ENCODE peak calls at places on chromosomes 2 and 18, in eight cellular contexts. V, D, M, E, C, H, J and O are unnamed samples.
A peak's percentile ranks its signal among the peaks of the same experiment; 100 is the strongest.

GRCh38 chr2:150127995-150128394 is 359.5 kb downstream of the RND3 start:
- DNase-seq in M (no peak), H (no peak), D (no peak), E (no peak), C (no peak), V (no peak), J (no peak), O (no peak)

GRCh38 chr2:101162561-101163330 is 11.6 kb upstream of the TBC1D8 start:
- DNase-seq in D (peak; percentile 48), H (no peak), E (no peak), M (no peak), C (no peak), J (peak; percentile 64), V (no peak), O (peak; percentile 11)

GRCh38 chr2:7881456-7881855 is 800.4 kb upstream of the ID2 start:
- DNase-seq in J (no peak), C (no peak), E (no peak), M (no peak), H (no peak), V (no peak), D (no peak), O (no peak)

GRCh38 chr18:44758821-44759624 is 78.3 kb downstream of the SETBP1 start:
- DNase-seq in C (no peak), D (no peak), E (no peak), M (no peak), H (no peak), V (peak; percentile 78), J (no peak), O (no peak)

GRCh38 chr18:78754311-78755043 is 225.1 kb upstream of the SALL3 start:
- DNase-seq in J (peak; percentile 15), M (no peak), C (no peak), E (no peak), V (no peak), D (no peak), H (no peak), O (no peak)

GRCh38 chr18:47254341-47254939 is 3.0 kb upstream of the SKOR2 start:
- DNase-seq in M (no peak), H (no peak), D (no peak), V (no peak), C (no peak), E (peak; percentile 52), J (peak; percentile 45), O (peak; percentile 8)

GRCh38 chr18:21912339-21913239 is 172.0 kb downstream of the MIB1 start:
- DNase-seq in M (no peak), V (no peak), C (no peak), E (no peak), D (no peak), J (peak; percentile 24), H (no peak), O (peak; percentile 14)

GRCh38 chr18:48795696-48796095 is 155.1 kb downstream of the SMAD7 start:
- DNase-seq in J (no peak), V (no peak), C (no peak), H (no peak), E (no peak), M (no peak), D (no peak), O (no peak)

GRCh38 chr18:11981633-11982366 is 493 bp downstream of the IMPA2 start:
- DNase-seq in C (peak; percentile 48), D (no peak), M (no peak), H (peak; percentile 31), E (peak; percentile 62), V (no peak), J (peak; percentile 67), O (peak; percentile 58)

GRCh38 chr2:42053482-42053790 is 5.6 kb downstream of the PKDCC start:
- DNase-seq in D (no peak), C (no peak), V (no peak), H (no peak), M (no peak), E (no peak), J (no peak), O (no peak)

GRCh38 chr2:190340369-190340768 is 3.0 kb upstream of the INPP1 start:
- DNase-seq in M (no peak), J (no peak), C (no peak), E (no peak), V (no peak), H (no peak), D (no peak), O (peak; percentile 33)

GRCh38 chr2:109466674-109467575 is 146.8 kb downstream of the SEPTIN10 start:
- DNase-seq in H (no peak), J (no peak), V (no peak), M (no peak), C (no peak), D (no peak), E (no peak), O (no peak)

GRCh38 chr2:179571141-179571713 is 290.2 kb downstream of the ZNF385B start:
- DNase-seq in J (no peak), H (no peak), D (no peak), E (no peak), V (no peak), M (no peak), C (peak; percentile 26), O (no peak)

GRCh38 chr2:9763356-9764152 is 79.7 kb upstream of the TAF1B start:
- DNase-seq in H (no peak), C (no peak), D (no peak), V (no peak), M (no peak), E (peak; percentile 52), J (no peak), O (peak; percentile 38)

GRCh38 chr2:135893374-135893794 is 17.1 kb upstream of the MCM6 start:
- DNase-seq in V (no peak), C (no peak), H (no peak), E (no peak), M (no peak), J (no peak), D (no peak), O (no peak)

GRCh38 chr2:109475531-109476210 is 138.1 kb downstream of the SEPTIN10 start:
- DNase-seq in D (peak; percentile 85), C (no peak), M (no peak), H (no peak), E (no peak), J (no peak), V (no peak), O (no peak)

GRCh38 chr2:130873700-130874346 is 37.1 kb downstream of the ARHGEF4 start:
- DNase-seq in D (peak; percentile 53), E (peak; percentile 83), V (peak; percentile 81), M (peak; percentile 47), C (peak; percentile 56), J (peak; percentile 79), H (peak; percentile 70), O (peak; percentile 79)

GRCh38 chr2:240731327-240731626 is 39.6 kb downstream of the AQP12A start:
- DNase-seq in M (no peak), D (no peak), H (no peak), E (no peak), J (no peak), C (no peak), V (no peak), O (no peak)

GRCh38 chr18:42330296-42330695 is 375.3 kb downstream of the PIK3C3 start:
- DNase-seq in E (no peak), J (no peak), H (no peak), C (no peak), D (no peak), M (no peak), V (no peak), O (no peak)

GRCh38 chr2:167331636-167332232 is 443.5 kb downstream of the XIRP2 start:
- DNase-seq in M (no peak), E (peak; percentile 14), D (no peak), C (no peak), V (peak; percentile 4), H (no peak), J (peak; percentile 27), O (peak; percentile 27)
- TF ChIP-seq CTCF in M (no peak), E (no peak), D (no peak), C (no peak), V (peak; percentile 24), H (no peak), J (no peak), O (peak; percentile 24)

GRCh38 chr2:229641676-229642075 is 72.7 kb downstream of the DNER start:
- DNase-seq in V (no peak), C (no peak), D (no peak), H (no peak), M (no peak), E (no peak), J (no peak), O (no peak)
- TF ChIP-seq CTCF in V (no peak), C (no peak), D (no peak), H (no peak), M (no peak), E (no peak), J (no peak), O (no peak)

GRCh38 chr2:221641181-221641871 is 69.2 kb upstream of the EPHA4 start:
- DNase-seq in V (no peak), J (no peak), C (no peak), H (no peak), E (no peak), D (peak; percentile 78), M (no peak), O (no peak)
- TF ChIP-seq CTCF in V (no peak), J (no peak), C (no peak), H (no peak), E (no peak), D (no peak), M (no peak), O (no peak)

DNA sequence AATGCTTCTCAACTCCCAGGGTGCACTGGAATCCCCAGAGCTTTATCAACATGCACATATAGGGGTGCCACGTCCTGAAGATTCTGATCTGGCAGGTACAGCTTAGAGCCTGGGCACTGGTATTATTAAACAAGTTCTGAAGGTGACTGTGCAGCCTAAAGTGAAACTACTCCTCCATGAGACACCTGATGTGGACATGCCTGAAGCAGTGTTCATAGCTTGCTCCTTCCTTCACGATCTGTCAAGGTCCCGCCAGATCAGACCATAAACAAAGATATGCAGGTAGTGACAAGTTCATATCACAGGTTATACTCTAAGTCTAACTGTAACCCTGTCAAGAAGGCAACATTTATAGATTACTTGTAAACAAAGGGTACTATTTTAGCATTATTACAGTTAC is 65.3 kb upstream of the DNER start:
- DNase-seq in M (no peak), D (no peak), V (no peak), E (no peak), C (no peak), J (no peak), H (no peak), O (no peak)
- TF ChIP-seq CTCF in M (no peak), D (no peak), V (no peak), E (no peak), C (no peak), J (no peak), H (no peak), O (no peak)

DNA sequence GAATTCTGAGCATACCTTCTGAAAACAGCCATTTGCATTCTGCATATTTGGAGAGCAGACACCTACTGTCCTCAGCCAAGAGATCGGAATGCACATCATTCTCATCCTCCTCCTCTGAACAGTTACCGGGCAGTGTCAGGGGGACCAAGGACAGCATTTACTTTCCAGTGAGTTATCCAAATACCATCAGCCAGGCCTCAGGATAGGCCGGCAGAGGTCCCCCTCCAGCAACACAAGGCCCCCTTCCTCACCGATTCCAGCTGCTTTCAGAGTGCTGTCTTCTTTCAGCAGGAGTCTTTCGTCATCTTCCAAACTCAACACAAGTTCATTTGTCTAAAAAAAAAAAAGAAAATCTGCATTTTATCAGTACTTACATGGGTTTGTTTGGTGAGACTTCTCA is 55.3 kb downstream of the C2orf76 start:
- DNase-seq in V (no peak), H (no peak), J (no peak), C (no peak), E (no peak), M (no peak), D (no peak), O (no peak)
- TF ChIP-seq CTCF in V (no peak), H (no peak), J (no peak), C (no peak), E (no peak), M (no peak), D (no peak), O (no peak)